ENCODE peak calls at places on chromosomes 3 and 15, in eight cellular contexts. One of them, this sample, is unnamed.

GRCh38 chr3:42080452-42080872 is 10.7 kb upstream of the TRAK1 start:
- DNase-seq in left ventricle myocardium inferior: no peak
- DNase-seq in fibroblast of mammary gland: peak; percentile 75
- DNase-seq in CD8-positive, alpha-beta T cell: no peak
- DNase-seq in gastrocnemius medialis: no peak
- DNase-seq in HL-60: no peak
- DNase-seq in mesendoderm: peak; percentile 79
- DNase-seq in stomach: peak; percentile 47
- DNase-seq in this sample: peak; percentile 85

GRCh38 chr3:138971766-138972320 is 24.8 kb downstream of the FOXL2NB start:
- DNase-seq in CD8-positive, alpha-beta T cell: no peak
- DNase-seq in left ventricle myocardium inferior: no peak
- DNase-seq in gastrocnemius medialis: no peak
- DNase-seq in stomach: no peak
- DNase-seq in mesendoderm: no peak
- DNase-seq in HL-60: no peak
- DNase-seq in fibroblast of mammary gland: no peak
- DNase-seq in this sample: peak; percentile 53

GRCh38 chr3:111717601-111718000 is 122.5 kb upstream of the ZBED2 start:
- DNase-seq in stomach: peak; percentile 86
- DNase-seq in HL-60: peak; percentile 45
- DNase-seq in fibroblast of mammary gland: peak; percentile 88
- DNase-seq in mesendoderm: peak; percentile 94
- DNase-seq in CD8-positive, alpha-beta T cell: peak; percentile 27
- DNase-seq in left ventricle myocardium inferior: peak; percentile 60
- DNase-seq in gastrocnemius medialis: peak; percentile 73
- DNase-seq in this sample: peak; percentile 84

GRCh38 chr3:99965077-99965476 is 147.4 kb downstream of the CMSS1 start:
- DNase-seq in CD8-positive, alpha-beta T cell: no peak
- DNase-seq in HL-60: no peak
- DNase-seq in gastrocnemius medialis: peak; percentile 59
- DNase-seq in mesendoderm: no peak
- DNase-seq in stomach: peak; percentile 47
- DNase-seq in fibroblast of mammary gland: peak; percentile 78
- DNase-seq in left ventricle myocardium inferior: no peak
- DNase-seq in this sample: no peak

GRCh38 chr3:190338717-190339116 is 16.5 kb upstream of the CLDN1 start:
- DNase-seq in HL-60: no peak
- DNase-seq in CD8-positive, alpha-beta T cell: no peak
- DNase-seq in left ventricle myocardium inferior: no peak
- DNase-seq in stomach: no peak
- DNase-seq in gastrocnemius medialis: no peak
- DNase-seq in mesendoderm: no peak
- DNase-seq in fibroblast of mammary gland: peak; percentile 41
- DNase-seq in this sample: no peak

GRCh38 chr3:131216801-131217200 is 164.8 kb upstream of the NUDT16 start:
- DNase-seq in mesendoderm: peak; percentile 81
- DNase-seq in HL-60: no peak
- DNase-seq in fibroblast of mammary gland: peak; percentile 86
- DNase-seq in left ventricle myocardium inferior: no peak
- DNase-seq in stomach: peak; percentile 25
- DNase-seq in CD8-positive, alpha-beta T cell: no peak
- DNase-seq in gastrocnemius medialis: no peak
- DNase-seq in this sample: no peak

GRCh38 chr3:4985330-4986174 is 6.3 kb downstream of the BHLHE40 start:
- DNase-seq in CD8-positive, alpha-beta T cell: no peak
- DNase-seq in mesendoderm: peak; percentile 97
- DNase-seq in fibroblast of mammary gland: peak; percentile 83
- DNase-seq in stomach: no peak
- DNase-seq in HL-60: no peak
- DNase-seq in left ventricle myocardium inferior: no peak
- DNase-seq in gastrocnemius medialis: peak; percentile 81
- DNase-seq in this sample: no peak

GRCh38 chr3:135125171-135125801 is 330.2 kb downstream of the EPHB1 start:
- DNase-seq in left ventricle myocardium inferior: no peak
- DNase-seq in stomach: no peak
- DNase-seq in HL-60: no peak
- DNase-seq in CD8-positive, alpha-beta T cell: no peak
- DNase-seq in gastrocnemius medialis: no peak
- DNase-seq in fibroblast of mammary gland: peak; percentile 44
- DNase-seq in mesendoderm: peak; percentile 56
- DNase-seq in this sample: no peak

GRCh38 chr3:40968666-40969065 is 230.6 kb upstream of the CTNNB1 start:
- DNase-seq in mesendoderm: no peak
- DNase-seq in HL-60: no peak
- DNase-seq in stomach: no peak
- DNase-seq in gastrocnemius medialis: no peak
- DNase-seq in left ventricle myocardium inferior: no peak
- DNase-seq in fibroblast of mammary gland: no peak
- DNase-seq in CD8-positive, alpha-beta T cell: no peak
- DNase-seq in this sample: no peak

GRCh38 chr3:81242871-81243270 is 518.6 kb downstream of the GBE1 start:
- DNase-seq in left ventricle myocardium inferior: no peak
- DNase-seq in fibroblast of mammary gland: peak; percentile 32
- DNase-seq in mesendoderm: peak; percentile 8
- DNase-seq in stomach: no peak
- DNase-seq in CD8-positive, alpha-beta T cell: no peak
- DNase-seq in HL-60: no peak
- DNase-seq in gastrocnemius medialis: no peak
- DNase-seq in this sample: no peak

GRCh38 chr3:156511987-156512677 is 42.8 kb downstream of the SSR3 start:
- DNase-seq in stomach: no peak
- DNase-seq in left ventricle myocardium inferior: no peak
- DNase-seq in HL-60: no peak
- DNase-seq in mesendoderm: no peak
- DNase-seq in fibroblast of mammary gland: no peak
- DNase-seq in CD8-positive, alpha-beta T cell: no peak
- DNase-seq in gastrocnemius medialis: no peak
- DNase-seq in this sample: no peak

GRCh38 chr3:55854395-55854994 is 367.4 kb upstream of the WNT5A start:
- DNase-seq in HL-60: no peak
- DNase-seq in fibroblast of mammary gland: no peak
- DNase-seq in gastrocnemius medialis: no peak
- DNase-seq in CD8-positive, alpha-beta T cell: no peak
- DNase-seq in mesendoderm: peak; percentile 18
- DNase-seq in left ventricle myocardium inferior: no peak
- DNase-seq in stomach: no peak
- DNase-seq in this sample: no peak

GRCh38 chr3:73908218-73908617 is 283.5 kb upstream of the PDZRN3 start:
- DNase-seq in HL-60: no peak
- DNase-seq in left ventricle myocardium inferior: no peak
- DNase-seq in mesendoderm: no peak
- DNase-seq in gastrocnemius medialis: no peak
- DNase-seq in fibroblast of mammary gland: no peak
- DNase-seq in stomach: no peak
- DNase-seq in CD8-positive, alpha-beta T cell: no peak
- DNase-seq in this sample: no peak

GRCh38 chr15:23467110-23467600 is 20.1 kb upstream of the GOLGA6L2 start:
- DNase-seq in mesendoderm: peak; percentile 23
- DNase-seq in fibroblast of mammary gland: peak; percentile 53
- DNase-seq in HL-60: no peak
- DNase-seq in gastrocnemius medialis: no peak
- DNase-seq in left ventricle myocardium inferior: no peak
- DNase-seq in stomach: no peak
- DNase-seq in CD8-positive, alpha-beta T cell: no peak
- DNase-seq in this sample: no peak

GRCh38 chr3:153273217-153273616 is 111.2 kb downstream of the RAP2B start:
- DNase-seq in CD8-positive, alpha-beta T cell: no peak
- DNase-seq in fibroblast of mammary gland: no peak
- DNase-seq in HL-60: no peak
- DNase-seq in mesendoderm: peak; percentile 21
- DNase-seq in stomach: no peak
- DNase-seq in left ventricle myocardium inferior: no peak
- DNase-seq in gastrocnemius medialis: no peak
- DNase-seq in this sample: no peak

GRCh38 chr3:113773381-113773780 is 26.5 kb downstream of the ATP6V1A start:
- DNase-seq in stomach: no peak
- DNase-seq in gastrocnemius medialis: no peak
- DNase-seq in mesendoderm: no peak
- DNase-seq in HL-60: no peak
- DNase-seq in left ventricle myocardium inferior: no peak
- DNase-seq in fibroblast of mammary gland: peak; percentile 72
- DNase-seq in CD8-positive, alpha-beta T cell: no peak
- DNase-seq in this sample: no peak

GRCh38 chr3:40645883-40646282 is 121.1 kb downstream of the ZNF621 start:
- DNase-seq in CD8-positive, alpha-beta T cell: no peak
- DNase-seq in HL-60: no peak
- DNase-seq in left ventricle myocardium inferior: no peak
- DNase-seq in stomach: no peak
- DNase-seq in mesendoderm: no peak
- DNase-seq in gastrocnemius medialis: no peak
- DNase-seq in fibroblast of mammary gland: peak; percentile 12
- DNase-seq in this sample: no peak

GRCh38 chr3:174408310-174408709 is 450.8 kb upstream of the NAALADL2 start:
- DNase-seq in HL-60: no peak
- DNase-seq in CD8-positive, alpha-beta T cell: no peak
- DNase-seq in fibroblast of mammary gland: peak; percentile 63
- DNase-seq in mesendoderm: peak; percentile 18
- DNase-seq in gastrocnemius medialis: no peak
- DNase-seq in stomach: no peak
- DNase-seq in left ventricle myocardium inferior: no peak
- DNase-seq in this sample: no peak

GRCh38 chr3:13139471-13140065 is 66.3 kb upstream of the IQSEC1 start:
- DNase-seq in stomach: no peak
- DNase-seq in left ventricle myocardium inferior: no peak
- DNase-seq in gastrocnemius medialis: no peak
- DNase-seq in HL-60: no peak
- DNase-seq in mesendoderm: no peak
- DNase-seq in fibroblast of mammary gland: no peak
- DNase-seq in CD8-positive, alpha-beta T cell: no peak
- DNase-seq in this sample: peak; percentile 26

DNA sequence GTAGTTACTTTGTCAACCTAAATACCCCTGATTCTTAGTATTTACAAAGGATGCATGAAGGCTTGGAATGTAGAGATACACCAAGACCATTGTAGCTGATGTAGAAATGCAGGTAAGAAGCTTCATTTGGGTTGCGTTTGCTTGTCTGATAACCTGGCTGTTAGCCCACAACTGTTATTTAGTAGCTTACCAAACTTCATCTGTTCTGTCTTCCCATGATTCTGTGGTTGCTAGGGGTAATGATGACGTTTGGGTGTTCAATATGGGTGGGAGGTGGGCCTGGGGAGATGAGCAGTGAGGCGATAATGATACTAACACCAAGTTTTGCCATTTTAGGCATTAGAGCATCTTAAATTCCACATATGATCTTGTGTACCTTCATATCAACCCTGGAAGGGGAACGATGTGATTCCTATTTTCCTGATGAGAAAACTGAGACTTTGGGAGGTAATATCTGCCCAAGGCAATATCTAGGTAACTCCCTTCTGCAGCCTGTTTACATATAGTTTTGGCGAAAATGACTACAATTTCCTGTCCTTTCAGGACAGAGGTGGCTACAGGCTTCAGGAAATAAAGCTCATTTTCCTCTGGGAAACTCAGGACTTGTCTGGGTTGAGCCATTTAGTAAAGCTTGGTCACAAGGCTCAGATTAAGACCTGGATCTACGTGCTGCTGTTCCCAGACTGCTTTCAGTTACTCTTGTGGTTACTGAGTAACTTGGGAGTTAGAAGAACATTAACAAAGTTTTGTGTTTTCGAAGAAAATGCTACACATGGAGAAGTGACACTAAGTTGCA is 26.8 kb downstream of the FNDC3B start:
- DNase-seq in stomach: no peak
- DNase-seq in fibroblast of mammary gland: peak; percentile 81
- DNase-seq in HL-60: no peak
- DNase-seq in mesendoderm: no peak
- DNase-seq in gastrocnemius medialis: no peak
- DNase-seq in left ventricle myocardium inferior: no peak
- DNase-seq in CD8-positive, alpha-beta T cell: no peak
- DNase-seq in this sample: no peak
- H3K4me3 ChIP-seq in stomach: no peak overlapping the region
- H3K4me3 ChIP-seq in fibroblast of mammary gland: no peak overlapping the region
- H3K4me3 ChIP-seq in HL-60: no peak overlapping the region
- H3K4me3 ChIP-seq in mesendoderm: no peak overlapping the region
- H3K4me3 ChIP-seq in gastrocnemius medialis: no peak overlapping the region
- H3K4me3 ChIP-seq in left ventricle myocardium inferior: no peak overlapping the region
- H3K4me3 ChIP-seq in CD8-positive, alpha-beta T cell: no peak overlapping the region
- H3K4me3 ChIP-seq in this sample: peak overlapping the region; percentile 32

DNA sequence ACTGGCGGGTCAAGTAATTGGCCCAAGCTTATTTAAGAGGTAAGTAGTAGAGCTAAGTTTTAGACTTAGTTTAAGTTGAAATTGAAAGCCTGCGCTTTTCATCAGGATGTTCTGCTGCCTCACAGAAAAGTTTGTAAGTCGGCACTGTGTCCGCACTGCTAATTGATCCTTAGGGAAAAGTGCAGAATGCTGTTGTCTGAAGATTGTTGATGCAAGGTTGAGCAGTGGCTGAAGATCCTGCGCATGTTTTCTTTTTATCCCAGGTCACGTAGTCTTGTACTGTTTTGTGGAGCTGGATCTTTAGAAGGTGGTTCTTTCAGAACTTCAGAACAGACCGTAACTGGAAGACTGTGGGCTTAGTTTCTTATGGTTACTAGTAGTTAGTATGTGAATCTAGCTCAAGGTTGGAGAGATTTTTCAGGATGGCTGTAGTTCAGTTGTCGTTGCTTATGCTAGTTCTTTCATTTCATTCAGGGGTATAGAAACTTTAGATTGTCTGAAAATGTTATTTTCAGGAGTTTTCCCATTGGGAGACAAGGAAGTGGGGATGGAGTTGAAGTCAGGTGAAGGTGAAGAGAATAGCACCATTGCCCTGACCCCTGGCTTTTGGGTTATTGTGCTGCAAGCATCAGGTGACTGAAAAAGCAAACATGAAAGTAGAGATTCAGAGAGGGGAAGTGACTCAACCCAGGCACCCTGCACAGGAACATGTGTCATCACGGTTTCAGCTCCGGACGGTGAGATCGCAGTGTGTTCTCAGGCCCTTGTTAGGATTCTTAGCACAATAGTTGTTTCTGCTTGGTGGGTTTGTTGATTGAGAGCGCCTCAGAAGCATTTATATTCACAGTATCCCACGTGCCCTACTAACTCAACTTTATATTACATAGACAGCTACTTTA is 32.8 kb downstream of the AKAP13 start:
- DNase-seq in stomach: peak; percentile 65
- DNase-seq in gastrocnemius medialis: peak; percentile 50
- DNase-seq in mesendoderm: peak; percentile 82
- DNase-seq in left ventricle myocardium inferior: peak; percentile 35
- DNase-seq in CD8-positive, alpha-beta T cell: peak; percentile 42
- DNase-seq in fibroblast of mammary gland: peak; percentile 96
- DNase-seq in HL-60: peak; percentile 26
- DNase-seq in this sample: no peak
- H3K4me3 ChIP-seq in stomach: no peak overlapping the region
- H3K4me3 ChIP-seq in gastrocnemius medialis: peak overlapping the region; percentile 7
- H3K4me3 ChIP-seq in mesendoderm: no peak overlapping the region
- H3K4me3 ChIP-seq in left ventricle myocardium inferior: peak overlapping the region; percentile 44
- H3K4me3 ChIP-seq in CD8-positive, alpha-beta T cell: no peak overlapping the region
- H3K4me3 ChIP-seq in fibroblast of mammary gland: peak overlapping the region; percentile 5
- H3K4me3 ChIP-seq in HL-60: no peak overlapping the region
- H3K4me3 ChIP-seq in this sample: no peak overlapping the region

GRCh38 chr15:58332676-58333400 is 99.0 kb upstream of the LIPC start:
- DNase-seq in gastrocnemius medialis: no peak
- DNase-seq in HL-60: no peak
- DNase-seq in stomach: no peak
- DNase-seq in fibroblast of mammary gland: peak; percentile 93
- DNase-seq in CD8-positive, alpha-beta T cell: no peak
- DNase-seq in left ventricle myocardium inferior: no peak
- DNase-seq in mesendoderm: peak; percentile 24
- DNase-seq in this sample: no peak
- H3K4me3 ChIP-seq in gastrocnemius medialis: no peak overlapping the region
- H3K4me3 ChIP-seq in HL-60: no peak overlapping the region
- H3K4me3 ChIP-seq in stomach: no peak overlapping the region
- H3K4me3 ChIP-seq in fibroblast of mammary gland: no peak overlapping the region
- H3K4me3 ChIP-seq in CD8-positive, alpha-beta T cell: no peak overlapping the region
- H3K4me3 ChIP-seq in left ventricle myocardium inferior: no peak overlapping the region
- H3K4me3 ChIP-seq in mesendoderm: no peak overlapping the region
- H3K4me3 ChIP-seq in this sample: no peak overlapping the region

GRCh38 chr15:48579945-48580671 is 65.4 kb downstream of the FBN1 start:
- DNase-seq in stomach: no peak
- DNase-seq in mesendoderm: no peak
- DNase-seq in left ventricle myocardium inferior: no peak
- DNase-seq in fibroblast of mammary gland: peak; percentile 51
- DNase-seq in gastrocnemius medialis: no peak
- DNase-seq in CD8-positive, alpha-beta T cell: no peak
- DNase-seq in HL-60: no peak
- DNase-seq in this sample: no peak
- H3K4me3 ChIP-seq in stomach: no peak overlapping the region
- H3K4me3 ChIP-seq in mesendoderm: no peak overlapping the region
- H3K4me3 ChIP-seq in left ventricle myocardium inferior: peak overlapping the region; percentile 11
- H3K4me3 ChIP-seq in fibroblast of mammary gland: no peak overlapping the region
- H3K4me3 ChIP-seq in gastrocnemius medialis: no peak overlapping the region
- H3K4me3 ChIP-seq in CD8-positive, alpha-beta T cell: no peak overlapping the region
- H3K4me3 ChIP-seq in HL-60: no peak overlapping the region
- H3K4me3 ChIP-seq in this sample: peak overlapping the region; percentile 64

This sample was measured in coronary artery.